ENCODE peak calls at places on chromosomes 13 and 19, in nine cellular contexts. A is Peyer's patch; R is SK-N-SH; B is cardiac muscle cell; Z is CD8-positive, alpha-beta memory T cell; T is psoas muscle; G is hepatocyte; H is prostate gland; X is osteoblast. S is an unnamed sample.

GRCh38 chr19:3129112-3129511 is 6.7 kb upstream of the GNA15 start:
- DNase-seq in H (peak; percentile 41), R (no peak), A (no peak), T (no peak), X (peak; percentile 85), G (no peak), Z (no peak), B (peak; percentile 76), S (no peak)

GRCh38 chr19:8638078-8638619 is 7.7 kb downstream of the NFILZ start:
- DNase-seq in B (peak; percentile 62), X (no peak), Z (no peak), A (no peak), R (no peak), T (no peak), H (peak; percentile 19), G (no peak), S (peak; percentile 17)

GRCh38 chr19:6551607-6552450 is 21.0 kb downstream of the TNFSF9 start:
- DNase-seq in A (peak; percentile 60), B (peak; percentile 17), G (peak; percentile 56), H (no peak), R (peak; percentile 70), Z (peak; percentile 69), T (peak; percentile 56), X (peak; percentile 88), S (no peak)

GRCh38 chr13:39485314-39485700 is 117.7 kb downstream of the LHFPL6 start:
- DNase-seq in A (no peak), B (peak; percentile 35), X (peak; percentile 63), G (no peak), R (no peak), T (no peak), H (no peak), Z (no peak), S (no peak)

GRCh38 chr13:91185294-91185863 is 162.1 kb upstream of the MIR17HG start:
- DNase-seq in T (no peak), G (no peak), H (no peak), A (no peak), Z (no peak), B (peak; percentile 47), R (peak; percentile 39), X (no peak), S (no peak)

GRCh38 chr19:495440-496332 is 600 bp upstream of the MADCAM1 start:
- DNase-seq in R (peak; percentile 84), A (no peak), T (peak; percentile 54), X (peak; percentile 95), Z (peak; percentile 28), B (peak; percentile 49), G (peak; percentile 43), H (no peak), S (no peak)

GRCh38 chr13:45119469-45119989 is 781 bp upstream of the GTF2F2 start:
- DNase-seq in X (peak; percentile 44), H (peak; percentile 8), B (peak; percentile 78), Z (peak; percentile 82), A (peak; percentile 67), T (no peak), G (peak; percentile 25), R (peak; percentile 37), S (no peak)

GRCh38 chr13:90808838-90809237 is 538.6 kb upstream of the MIR17HG start:
- DNase-seq in G (no peak), T (no peak), H (no peak), B (no peak), X (no peak), A (no peak), R (no peak), Z (no peak), S (no peak)

GRCh38 chr13:20501139-20501538 is 24.5 kb downstream of the CRYL1 start:
- DNase-seq in X (no peak), A (no peak), G (no peak), R (no peak), H (no peak), B (no peak), Z (no peak), T (no peak), S (no peak)

GRCh38 chr19:29694669-29695627 is 20.1 kb downstream of the C19orf12 start:
- DNase-seq in T (peak; percentile 95), B (peak; percentile 84), X (peak; percentile 94), A (peak; percentile 80), R (peak; percentile 92), Z (peak; percentile 75), H (peak; percentile 70), G (peak; percentile 89), S (peak; percentile 94)

GRCh38 chr13:110925023-110925608 is 10.2 kb upstream of the ANKRD10 start:
- DNase-seq in X (no peak), A (no peak), R (no peak), Z (no peak), B (peak; percentile 22), G (no peak), T (no peak), H (no peak), S (no peak)

GRCh38 chr13:31998131-31998530 is 33.4 kb upstream of the FRY start:
- DNase-seq in R (no peak), A (no peak), H (no peak), T (no peak), G (peak; percentile 13), X (peak; percentile 65), B (peak; percentile 3), Z (no peak), S (no peak)
- H3K4me3 ChIP-seq in R (no peak overlapping the region), A (no peak overlapping the region), H (no peak overlapping the region), T (no peak overlapping the region), G (no peak overlapping the region), X (no peak overlapping the region), B (no peak overlapping the region), Z (no peak overlapping the region), S (no peak overlapping the region)

GRCh38 chr19:49601482-49602038 is 10.6 kb downstream of the PRR12 start:
- DNase-seq in X (peak; percentile 58), B (no peak), Z (no peak), A (no peak), T (no peak), G (no peak), R (no peak), H (no peak), S (no peak)
- H3K36me3 ChIP-seq in X (peaks cover 57% of the 10 kb centered on the region), B (peaks cover 57% of the 10 kb centered on the region), Z (peaks cover 22% of the 10 kb centered on the region), A (no peaks in the 10 kb centered on the region), T (no peaks in the 10 kb centered on the region), G (no peaks in the 10 kb centered on the region), R (peaks cover 48% of the 10 kb centered on the region), H (peaks cover 11% of the 10 kb centered on the region), S (no peaks in the 10 kb centered on the region)

DNA sequence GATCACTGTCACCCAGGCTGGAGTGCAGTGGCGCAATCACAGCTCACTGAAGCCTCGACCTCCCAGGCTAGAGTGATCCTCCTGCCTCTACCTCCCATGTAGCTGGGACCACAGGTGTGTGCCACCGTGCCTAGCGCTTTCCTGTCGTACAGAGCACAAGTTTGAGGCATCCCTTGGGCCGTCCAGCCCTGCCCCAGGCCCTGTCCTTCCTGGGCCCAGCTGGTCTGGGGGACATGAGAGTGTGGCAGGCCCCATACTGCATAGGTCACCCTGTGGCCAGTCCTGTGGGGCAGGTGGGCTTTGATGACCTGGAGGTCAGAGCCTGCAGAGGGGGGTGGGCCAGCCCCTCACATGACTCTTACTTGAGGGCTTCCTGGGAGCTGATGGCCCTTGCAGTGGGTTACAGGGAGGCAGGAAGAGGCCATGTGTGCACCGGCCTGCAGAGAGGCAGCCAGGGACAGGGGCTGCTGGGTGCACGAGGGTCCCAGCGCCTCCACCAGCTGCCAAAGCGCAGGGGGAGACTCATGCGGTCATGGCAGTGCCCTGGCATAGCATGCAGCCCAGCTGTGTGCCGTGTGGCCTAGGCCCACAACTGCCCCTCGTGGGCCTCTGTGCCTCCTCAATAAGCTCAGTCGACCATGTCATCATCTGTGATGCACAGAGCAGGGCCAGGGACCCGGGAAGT is 61.4 kb downstream of the KDM4B start:
- DNase-seq in B (no peak), R (no peak), Z (no peak), T (no peak), A (no peak), X (peak; percentile 77), G (no peak), H (no peak), S (no peak)
- H3K27ac ChIP-seq in B (peak overlapping the region; percentile 72), R (no peak overlapping the region), Z (no peak overlapping the region), T (peak overlapping the region; percentile 41), A (no peak overlapping the region), X (no peak overlapping the region), G (no peak overlapping the region), H (peak overlapping the region; percentile 39), S (peak overlapping the region; percentile 79)

DNA sequence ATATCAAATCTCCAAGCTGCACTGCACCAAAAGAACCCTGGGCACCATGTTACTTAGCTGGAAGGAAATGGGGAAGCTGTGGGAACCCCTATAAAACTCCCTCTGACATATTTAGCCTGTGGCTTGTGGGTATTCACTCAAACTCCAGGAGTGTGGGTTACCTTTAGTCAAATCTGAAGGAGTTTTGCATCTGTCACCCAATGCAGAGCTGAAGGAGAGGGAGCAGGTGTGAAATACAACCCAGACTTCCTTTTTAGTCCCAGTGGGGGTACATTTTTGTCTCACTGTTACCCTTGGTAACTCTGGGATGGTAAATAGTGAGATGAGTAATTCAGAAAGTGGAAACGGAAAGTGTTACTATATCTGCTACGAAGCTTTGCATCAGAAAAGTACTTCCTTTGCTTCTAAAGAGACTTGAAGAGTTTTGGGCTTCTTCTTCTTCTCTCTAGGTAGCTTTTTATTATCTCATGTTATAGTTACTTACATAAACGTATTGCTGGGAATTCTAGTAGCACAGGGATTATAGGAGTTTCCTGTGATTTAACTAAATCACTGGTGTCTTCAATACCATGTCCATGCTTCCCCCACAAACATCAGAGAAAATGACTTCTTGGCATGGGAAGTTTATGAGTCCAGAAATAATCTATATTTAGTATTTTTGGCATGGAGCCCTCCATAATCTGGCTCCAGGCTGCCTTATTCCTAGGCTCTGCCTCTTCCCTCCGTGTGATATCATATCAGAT is 105.9 kb downstream of the AKAP11 start:
- DNase-seq in Z (peak; percentile 52), X (no peak), A (peak; percentile 53), G (no peak), R (no peak), T (no peak), H (no peak), B (peak; percentile 41), S (no peak)
- H3K4me3 ChIP-seq in Z (no peak overlapping the region), X (no peak overlapping the region), A (no peak overlapping the region), G (no peak overlapping the region), R (no peak overlapping the region), T (no peak overlapping the region), H (no peak overlapping the region), B (no peak overlapping the region), S (no peak overlapping the region)

GRCh38 chr19:49883094-49883493 is 5.6 kb downstream of the TBC1D17 start:
- DNase-seq in A (no peak), H (no peak), G (no peak), B (no peak), X (no peak), T (no peak), Z (no peak), R (no peak), S (no peak)
- H3K36me3 ChIP-seq in A (no peaks in the 10 kb centered on the region), H (peaks cover 45% of the 10 kb centered on the region), G (peaks cover 8% of the 10 kb centered on the region), B (peaks cover 37% of the 10 kb centered on the region), X (peaks cover 47% of the 10 kb centered on the region), T (peaks cover 14% of the 10 kb centered on the region), Z (peaks cover 38% of the 10 kb centered on the region), R (peaks cover 56% of the 10 kb centered on the region), S (peaks cover 81% of the 10 kb centered on the region)

GRCh38 chr19:55503447-55504251 is 15.4 kb downstream of the SSC5D start:
- DNase-seq in Z (peak; percentile 92), R (peak; percentile 99), A (peak; percentile 95), X (peak; percentile 100), T (peak; percentile 97), G (peak; percentile 96), B (peak; percentile 93), H (peak; percentile 86), S (peak; percentile 81)
- H3K27ac ChIP-seq in Z (peak overlapping the region; percentile 51), R (no peak overlapping the region), A (peak overlapping the region; percentile 70), X (peak overlapping the region; percentile 71), T (no peak overlapping the region), G (no peak overlapping the region), B (no peak overlapping the region), H (no peak overlapping the region), S (peak overlapping the region; percentile 70)

DNA sequence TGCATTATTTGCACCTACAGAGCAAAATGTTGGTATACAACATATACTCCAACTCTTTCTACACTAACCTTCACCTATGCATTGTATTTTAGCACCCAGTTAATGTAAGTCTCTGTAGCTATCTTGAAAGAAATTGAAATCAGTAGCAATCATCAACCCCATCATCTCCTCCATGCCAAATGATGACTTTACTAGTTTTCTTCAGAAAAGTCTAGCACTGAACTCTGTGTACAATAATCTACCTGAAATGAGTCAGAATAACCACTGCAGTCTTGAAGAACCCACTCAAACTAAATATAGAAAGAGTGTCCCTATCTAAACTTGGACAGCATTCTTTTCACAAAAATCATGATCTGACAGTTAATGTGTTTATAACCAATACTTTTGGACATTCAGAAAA is 9.8 kb downstream of the IRS2 start:
- DNase-seq in R (no peak), A (no peak), T (no peak), H (no peak), G (no peak), Z (no peak), B (no peak), X (no peak), S (no peak)
- H3K4me3 ChIP-seq in R (no peak overlapping the region), A (no peak overlapping the region), T (no peak overlapping the region), H (no peak overlapping the region), G (no peak overlapping the region), Z (no peak overlapping the region), B (no peak overlapping the region), X (no peak overlapping the region), S (no peak overlapping the region)